ENCODE peak calls at places on chromosomes 5 and 9, in four cellular contexts. R is HepG2, P is GM12878, M is K562. Z is an unnamed sample.
A peak's percentile ranks its signal among the peaks of the same experiment; 100 is the strongest.

GRCh38 chr9:137740311-137740710 is 121.5 kb downstream of the EHMT1 start:
- DNase-seq in R (no peak), P (no peak), M (no peak), Z (no peak)

GRCh38 chr5:156475831-156476551 is 149.0 kb downstream of the SGCD start:
- DNase-seq in M (no peak), R (no peak), P (no peak), Z (no peak)

GRCh38 chr5:167534131-167534530 is 757.3 kb upstream of the WWC1 start:
- DNase-seq in M (no peak), R (no peak), P (no peak), Z (no peak)

GRCh38 chr5:175861337-175862130 is 9.8 kb upstream of the CPLX2 start:
- DNase-seq in M (no peak), R (peak; percentile 100), P (no peak), Z (no peak)

GRCh38 chr9:36991516-36992134 is 42.4 kb downstream of the PAX5 start:
- DNase-seq in R (no peak), M (peak; percentile 50), P (no peak), Z (peak; percentile 84)

GRCh38 chr9:6780690-6781089 is 22.9 kb downstream of the KDM4C start:
- DNase-seq in M (no peak), R (no peak), P (no peak), Z (no peak)

GRCh38 chr9:136694163-136694864 is 7.1 kb upstream of the AGPAT2 start:
- DNase-seq in R (peak; percentile 33), P (no peak), M (peak; percentile 82), Z (peak; percentile 85)

GRCh38 chr5:76544268-76544926 is 78.8 kb downstream of the F2RL2 start:
- DNase-seq in R (peak; percentile 70), P (peak; percentile 25), M (peak; percentile 64), Z (peak; percentile 54)

GRCh38 chr9:136847065-136847826 is 2.0 kb upstream of the PHPT1 start:
- DNase-seq in M (peak; percentile 86), P (no peak), R (peak; percentile 53), Z (peak; percentile 90)

GRCh38 chr9:29691758-29692407 is 2118.6 kb upstream of the C9orf72 start:
- DNase-seq in R (peak; percentile 36), M (no peak), P (no peak), Z (peak; percentile 69)

GRCh38 chr5:55564716-55565115 is 30.0 kb upstream of the PLPP1 start:
- DNase-seq in R (no peak), P (peak; percentile 52), M (no peak), Z (no peak)

GRCh38 chr9:134493471-134494272 is 147.9 kb upstream of the COL5A1 start:
- DNase-seq in P (no peak), R (no peak), M (no peak), Z (no peak)

GRCh38 chr5:79859588-79859987 is 131.5 kb downstream of the MTX3 start:
- DNase-seq in R (no peak), M (no peak), P (no peak), Z (no peak)

GRCh38 chr9:81506941-81507864 is 182.1 kb downstream of the TLE1 start:
- DNase-seq in M (no peak), P (no peak), R (no peak), Z (no peak)

GRCh38 chr9:135927195-135928013 is 20.1 kb upstream of the CAMSAP1 start:
- DNase-seq in P (no peak), M (no peak), R (no peak), Z (no peak)

GRCh38 chr9:135992486-135993408 is 31.6 kb upstream of the UBAC1 start:
- DNase-seq in P (no peak), M (peak; percentile 94), R (peak; percentile 81), Z (peak; percentile 71)

GRCh38 chr5:180810210-180811011 is 7.8 kb upstream of the MGAT1 start:
- DNase-seq in R (peak; percentile 83), P (peak; percentile 88), M (peak; percentile 96), Z (peak; percentile 95)

GRCh38 chr9:106613250-106613737 is 249.7 kb upstream of the ZNF462 start:
- DNase-seq in P (no peak), M (no peak), R (no peak), Z (no peak)

GRCh38 chr9:125839322-125839721 is 92.1 kb downstream of the PBX3 start:
- DNase-seq in R (no peak), P (no peak), M (no peak), Z (no peak)

GRCh38 chr5:72018158-72018803 is 89.0 kb upstream of the MAP1B start:
- DNase-seq in R (peak; percentile 39), M (peak; percentile 70), P (peak; percentile 26), Z (peak; percentile 84)

GRCh38 chr5:68134033-68134668 is 81.4 kb upstream of the PIK3R1 start:
- DNase-seq in R (no peak), M (no peak), P (no peak), Z (peak; percentile 23)

GRCh38 chr9:35367451-35367850 is 122.5 kb upstream of the RUSC2 start:
- DNase-seq in P (no peak), R (no peak), M (no peak), Z (no peak)

GRCh38 chr5:35947085-35947484 is 8.7 kb upstream of the CAPSL start:
- DNase-seq in M (no peak), R (no peak), P (no peak), Z (no peak)

GRCh38 chr9:116308070-116308469 is 154.5 kb downstream of the PAPPA start:
- DNase-seq in M (no peak), P (no peak), R (no peak), Z (no peak)

GRCh38 chr5:74442466-74442865 is 198.1 kb downstream of the ENC1 start:
- DNase-seq in M (no peak), P (no peak), R (no peak), Z (peak; percentile 17)

GRCh38 chr9:111598730-111599091 is 736 bp downstream of the PTGR1 start:
- DNase-seq in M (no peak), P (no peak), R (peak; percentile 56), Z (no peak)

GRCh38 chr9:135887585-135888050 is 19.7 kb downstream of the CAMSAP1 start:
- DNase-seq in R (no peak), P (peak; percentile 19), M (no peak), Z (peak; percentile 63)

GRCh38 chr5:136749016-136749415 is 383.7 kb upstream of the TRPC7 start:
- DNase-seq in R (no peak), P (no peak), M (no peak), Z (no peak)

DNA sequence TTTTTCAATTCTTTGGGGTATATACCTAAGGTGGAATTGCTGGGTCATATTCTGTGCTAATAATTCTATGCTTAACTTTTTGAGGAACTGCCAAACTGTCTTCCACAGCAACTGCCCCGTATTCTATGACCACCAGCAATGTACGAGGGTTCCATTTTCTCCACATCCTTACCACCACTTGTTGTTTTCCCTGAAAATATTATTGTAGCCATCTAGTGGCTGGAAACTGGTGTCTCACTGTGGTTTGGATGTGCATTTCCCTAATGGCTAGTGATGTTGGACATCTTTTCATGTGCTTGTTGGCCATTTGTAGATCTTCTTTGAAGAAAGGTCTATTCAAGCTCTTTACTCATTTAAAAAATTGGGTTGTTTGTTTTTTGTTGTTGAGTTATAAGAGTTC is 30.7 kb downstream of the MSX2 start:
- DNase-seq in M (no peak), P (no peak), R (no peak), Z (no peak)
- TF ChIP-seq CBFB in M (no peak), P (no peak), R (no peak), Z (no peak)

GRCh38 chr5:91340532-91340931 is 42.6 kb downstream of the ARRDC3 start:
- DNase-seq in P (no peak), M (no peak), R (no peak), Z (no peak)

GRCh38 chr5:91341159-91341558 is 42.0 kb downstream of the ARRDC3 start:
- DNase-seq in R (no peak), M (no peak), P (no peak), Z (no peak)

GRCh38 chr5:91339053-91339710 is 43.9 kb downstream of the ARRDC3 start:
- DNase-seq in M (no peak), P (no peak), R (no peak), Z (no peak)
- TF ChIP-seq CBFB in M (no peak), P (no peak), R (no peak), Z (no peak)

GRCh38 chr5:159759791-159760300 is 156.4 kb upstream of the ADRA1B start:
- DNase-seq in R (no peak), M (no peak), P (no peak), Z (no peak)
- TF ChIP-seq CBFB in R (no peak), M (no peak), P (no peak), Z (no peak)

DNA sequence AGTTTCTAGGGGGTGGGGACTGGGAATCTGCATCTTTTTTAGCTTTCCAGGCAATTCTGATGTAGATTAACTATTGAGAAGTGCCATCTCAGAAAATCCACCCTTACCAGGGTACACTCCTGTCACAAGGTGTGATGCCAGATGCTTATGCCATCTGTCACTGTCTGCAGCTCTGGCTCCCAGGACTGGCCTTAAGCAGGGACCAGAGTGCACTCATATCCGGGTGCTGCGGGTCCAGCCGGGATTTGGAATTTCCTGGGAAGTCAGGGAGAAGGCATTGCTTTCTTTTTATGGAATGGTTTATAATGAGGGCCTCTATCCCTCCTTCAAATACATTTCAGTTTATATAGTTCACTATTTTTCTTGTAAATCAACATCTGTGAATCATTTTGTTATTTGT is 92.6 kb downstream of the TMEM174 start:
- DNase-seq in M (no peak), R (no peak), P (no peak), Z (no peak)
- TF ChIP-seq CBFB in M (no peak), R (no peak), P (no peak), Z (no peak)

GRCh38 chr5:93022770-93023169 is 558.2 kb downstream of the NR2F1-AS1 start:
- DNase-seq in M (no peak), P (no peak), R (no peak), Z (no peak)

GRCh38 chr5:93018461-93018860 is 562.6 kb downstream of the NR2F1-AS1 start:
- DNase-seq in R (no peak), P (no peak), M (no peak), Z (no peak)

GRCh38 chr5:93017854-93018253 is 563.2 kb downstream of the NR2F1-AS1 start:
- DNase-seq in M (no peak), P (no peak), R (no peak), Z (no peak)

GRCh38 chr5:93022211-93022610 is 558.8 kb downstream of the NR2F1-AS1 start:
- DNase-seq in M (no peak), R (no peak), P (no peak), Z (no peak)

DNA sequence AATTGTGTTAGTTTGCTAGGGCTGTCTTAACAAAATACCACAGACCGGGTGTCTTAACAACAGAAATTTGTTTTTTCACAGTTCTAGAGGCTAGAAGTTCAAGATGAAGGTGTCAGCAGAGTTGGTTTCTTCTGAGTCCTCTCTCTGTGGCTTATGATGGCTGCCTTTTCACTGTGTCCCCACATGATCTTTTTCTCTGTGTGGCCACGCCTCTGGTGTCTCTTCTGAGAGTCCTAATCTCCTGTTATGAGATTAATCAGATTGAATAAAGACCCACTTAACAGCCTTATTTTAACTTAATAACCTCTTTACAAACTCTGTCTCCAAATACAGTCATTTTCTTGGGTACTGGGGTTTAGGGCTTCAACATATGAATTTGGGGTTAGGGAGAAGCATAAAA is 561.1 kb downstream of the NR2F1-AS1 start:
- DNase-seq in M (no peak), R (no peak), P (no peak), Z (no peak)
- TF ChIP-seq CBFB in M (no peak), R (no peak), P (no peak), Z (no peak)

DNA sequence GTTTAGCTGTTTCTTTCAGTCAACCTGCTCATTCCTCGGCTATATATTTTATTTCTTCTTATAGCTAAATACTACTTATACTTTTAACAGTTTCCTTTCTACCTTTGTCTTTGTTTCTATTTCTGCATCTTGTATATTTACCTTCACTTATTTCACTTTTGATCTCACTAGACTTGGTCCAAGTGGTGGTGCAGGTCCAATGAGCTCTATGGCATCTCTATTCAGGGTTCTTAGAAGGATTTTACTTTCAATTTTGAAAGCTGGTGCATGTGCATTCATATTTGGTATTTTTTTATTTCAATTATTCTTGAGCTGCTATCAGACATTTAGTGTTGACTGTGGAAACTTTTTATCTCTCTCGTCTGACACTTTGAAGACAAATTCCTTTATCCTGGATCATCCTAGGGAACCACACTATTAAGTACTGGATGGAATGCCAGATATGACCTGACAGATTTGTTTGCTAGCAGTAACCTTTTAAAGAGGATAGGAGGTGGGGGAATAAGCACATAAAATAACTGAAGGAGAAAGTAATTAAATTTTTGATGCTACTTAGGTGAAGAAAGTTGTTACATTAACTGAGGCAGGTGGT is 123.1 kb upstream of the PJA2 start:
- DNase-seq in M (no peak), R (no peak), P (no peak), Z (no peak)
- TF ChIP-seq CBFB in M (no peak), R (no peak), P (no peak), Z (no peak)